ENCODE peak calls at places on chromosomes 12 and 14, in nine cellular contexts. G, O, M, C, R, P, A, D and U are unnamed samples. For H3K27me3, the result is how much of the 10 kb centered on the place peaks cover.

GRCh38 chr12:57148469-57149308 is 1.3 kb upstream of the LRP1-AS start:
- DNase-seq in R (no peak), C (peak), D (peak), O (no peak), M (no peak), A (no peak), P (no peak), G (no peak), U (no peak)

GRCh38 chr12:19689801-19690472 is 250.6 kb downstream of the AEBP2 start:
- DNase-seq in M (no peak), D (no peak), C (no peak), G (no peak), P (no peak), R (no peak), A (no peak), O (no peak), U (no peak)

GRCh38 chr14:51661504-51661903 is 9.8 kb downstream of the FRMD6 start:
- DNase-seq in P (no peak), R (no peak), D (no peak), A (no peak), G (no peak), C (no peak), O (no peak), M (no peak), U (no peak)

GRCh38 chr14:20848316-20848954 is 42.8 kb upstream of the RNASE3 start:
- DNase-seq in C (no peak), P (no peak), A (no peak), O (no peak), M (no peak), R (no peak), G (no peak), D (no peak), U (no peak)

GRCh38 chr14:96582641-96582980 is 80.4 kb downstream of the PAPOLA start:
- DNase-seq in O (no peak), G (no peak), P (no peak), C (no peak), D (no peak), M (no peak), R (peak), A (no peak), U (no peak)

GRCh38 chr12:28057856-28058615 is 85.5 kb upstream of the PTHLH start:
- DNase-seq in D (no peak), A (no peak), R (no peak), G (peak), O (no peak), M (no peak), C (no peak), P (no peak), U (no peak)

GRCh38 chr12:94714378-94714777 is 64.0 kb upstream of the TMCC3 start:
- DNase-seq in O (no peak), P (no peak), A (no peak), M (no peak), G (peak), D (no peak), C (no peak), R (no peak), U (no peak)

GRCh38 chr12:27549801-27550652 is 26.0 kb downstream of the PPFIBP1 start:
- DNase-seq in P (peak), A (no peak), C (peak), M (peak), O (peak), G (peak), D (peak), R (peak), U (no peak)

GRCh38 chr14:51294951-51295350 is 54.9 kb downstream of the TMX1 start:
- DNase-seq in D (no peak), M (no peak), R (no peak), O (no peak), C (no peak), G (no peak), A (no peak), P (no peak), U (no peak)

GRCh38 chr12:40435251-40435650 is 210.5 kb downstream of the LRRK2 start:
- DNase-seq in A (no peak), R (no peak), D (no peak), M (no peak), G (no peak), O (no peak), C (no peak), P (no peak), U (no peak)

GRCh38 chr12:30694971-30695326 is 720 bp downstream of the IPO8 start:
- DNase-seq in D (peak), M (peak), A (no peak), G (peak), P (no peak), R (no peak), C (peak), O (no peak), U (no peak)
- TF ChIP-seq CTCF in D (no peak), M (no peak), A (no peak), G (no peak), P (peak), R (no peak), C (no peak), O (no peak), U (no peak)

GRCh38 chr14:105137481-105138020 is 31.0 kb downstream of the JAG2 start:
- DNase-seq in D (no peak), O (no peak), A (no peak), M (no peak), C (peak), P (no peak), R (peak), G (no peak), U (no peak)
- H3K4me3 ChIP-seq in D (no peak), O (no peak), A (no peak), M (no peak), C (no peak), P (no peak), R (no peak), G (no peak), U (no peak)

DNA sequence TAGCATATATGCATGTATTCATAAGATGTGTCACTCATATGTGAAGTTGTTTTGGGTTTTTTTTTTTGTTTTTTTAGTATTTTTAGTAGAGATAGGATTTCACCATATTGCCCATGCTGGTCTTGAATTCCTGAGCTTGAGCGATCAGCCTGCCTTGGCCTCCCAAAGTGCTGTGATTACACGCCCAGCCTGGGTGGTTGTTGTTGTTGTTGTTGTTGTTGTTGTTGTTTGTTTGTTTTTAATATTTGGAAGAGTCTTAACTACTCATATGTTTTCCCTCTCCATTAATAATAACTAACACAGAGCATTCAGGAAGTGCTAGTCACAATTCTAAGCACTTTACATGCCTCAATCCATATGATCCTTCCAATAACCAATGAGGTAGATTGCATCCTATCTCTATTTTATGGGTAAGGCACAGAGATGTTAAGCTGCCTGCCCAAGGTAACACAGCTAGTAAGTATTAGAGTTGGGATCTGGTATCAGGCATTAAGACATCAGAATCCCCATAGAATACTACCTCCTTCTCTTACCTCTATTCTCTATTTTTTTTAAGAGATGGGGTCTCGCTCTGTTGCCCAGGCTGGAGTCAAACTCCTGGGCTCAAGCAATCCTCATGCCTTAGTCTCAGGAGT is 27.6 kb downstream of the SLC25A21 start:
- DNase-seq in D (no peak), A (no peak), M (no peak), O (no peak), C (no peak), P (no peak), R (no peak), G (no peak), U (no peak)
- H3K27me3 ChIP-seq in D (under half), A (under half), M (under half), O (under half), C (under half), P (under half), R (under half), G (under half), U (under half)

GRCh38 chr12:68977909-68978610 is 45.1 kb upstream of the CPM start:
- DNase-seq in C (no peak), P (no peak), R (no peak), D (no peak), A (no peak), O (no peak), G (no peak), M (no peak), U (no peak)
- TF ChIP-seq CTCF in C (no peak), P (no peak), R (no peak), D (no peak), A (no peak), O (no peak), G (no peak), M (no peak), U (no peak)

GRCh38 chr12:14567311-14568195 is at the start of gene PLBD1:
- DNase-seq in M (peak), P (no peak), G (peak), C (peak), O (no peak), R (peak), A (no peak), D (peak), U (peak)
- H3K4me3 ChIP-seq in M (peak), P (peak), G (peak), C (peak), O (peak), R (peak), A (no peak), D (peak), U (no peak)

DNA sequence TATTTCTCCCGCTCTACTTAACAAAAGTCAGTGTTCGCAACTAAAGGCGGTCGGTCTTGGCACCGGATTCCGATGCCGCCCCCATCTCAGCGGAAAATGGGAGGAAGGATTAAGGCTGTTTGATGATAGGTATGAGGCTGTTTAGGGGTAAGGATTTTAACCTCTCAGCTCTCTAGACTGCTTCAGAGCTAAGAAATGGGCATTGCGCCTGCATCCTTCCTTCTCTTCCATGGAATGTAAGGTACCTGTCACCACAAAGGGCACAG is 1.4 kb downstream of the COCH start:
- DNase-seq in G (no peak), C (no peak), O (no peak), M (peak), P (no peak), A (no peak), R (no peak), D (no peak), U (no peak)
- H3K27me3 ChIP-seq in G (under half), C (under half), O (under half), M (half or more), P (half or more), A (under half), R (under half), D (under half), U (under half)

GRCh38 chr14:21933681-21934080 is 260.1 kb upstream of the OR4E1 start:
- DNase-seq in M (peak), D (no peak), G (peak), O (no peak), R (no peak), P (no peak), C (no peak), A (no peak), U (no peak)
- TF ChIP-seq CTCF in M (peak), D (no peak), G (peak), O (no peak), R (no peak), P (no peak), C (peak), A (peak), U (no peak)

DNA sequence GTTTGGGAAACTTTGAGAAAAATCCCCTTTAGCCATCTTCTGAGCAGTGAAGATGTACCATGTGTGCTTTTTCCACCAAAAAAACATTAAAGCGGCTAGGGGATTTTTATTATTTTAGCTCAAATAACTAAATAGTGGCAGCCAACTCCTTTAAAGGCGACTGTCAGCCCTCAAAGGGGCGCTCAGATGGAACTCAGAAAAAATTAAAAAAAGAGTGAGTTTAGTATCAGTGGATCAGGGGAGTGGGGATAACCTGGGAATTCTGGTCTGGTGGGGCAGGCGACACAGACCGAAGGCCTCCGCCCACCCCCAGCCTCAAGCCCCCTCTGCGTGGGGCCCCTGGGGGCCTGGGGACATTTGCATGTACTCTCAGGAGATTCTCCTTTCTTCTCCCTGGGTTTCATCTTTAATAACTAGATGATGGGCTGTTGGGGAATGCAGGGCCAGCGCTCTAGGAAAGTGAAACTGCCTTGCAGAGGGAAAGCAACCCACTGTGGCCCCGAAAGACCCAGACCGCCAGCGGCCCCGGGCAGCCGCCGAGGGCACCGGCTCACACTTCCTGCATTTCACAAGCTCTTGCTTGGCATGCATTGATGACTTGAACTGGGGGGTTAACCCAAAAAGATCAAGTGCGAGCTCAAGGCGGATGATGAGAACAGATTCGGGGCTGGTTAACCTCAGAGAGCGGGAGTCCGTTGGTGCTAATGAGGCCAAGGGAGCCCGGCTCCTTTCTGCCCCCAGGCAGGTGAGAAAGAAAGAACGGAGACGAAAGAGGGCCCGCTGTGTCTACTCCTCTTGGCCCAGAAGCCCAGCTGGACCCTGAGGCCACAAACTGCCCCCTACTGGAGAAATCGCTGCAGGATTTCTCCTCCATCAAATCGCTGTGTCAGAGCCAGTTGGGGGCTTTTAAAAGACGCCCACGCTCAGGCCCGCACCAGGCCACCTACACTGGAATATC is 7.3 kb upstream of the BATF start:
- DNase-seq in P (no peak), M (peak), A (peak), R (no peak), D (no peak), G (peak), O (no peak), C (no peak), U (peak)
- H3K4me3 ChIP-seq in P (peak), M (no peak), A (peak), R (peak), D (no peak), G (peak), O (peak), C (peak), U (peak)

GRCh38 chr12:14605401-14605989 is 37.8 kb upstream of the PLBD1 start:
- DNase-seq in R (no peak), P (no peak), C (no peak), A (no peak), M (peak), G (no peak), D (no peak), O (no peak), U (no peak)

GRCh38 chr12:14607561-14607960 is 39.9 kb upstream of the PLBD1 start:
- DNase-seq in P (no peak), M (no peak), C (no peak), R (no peak), O (no peak), G (no peak), D (no peak), A (no peak), U (no peak)

GRCh38 chr12:14597480-14597879 is 29.8 kb upstream of the PLBD1 start:
- DNase-seq in D (no peak), C (no peak), A (no peak), M (no peak), G (no peak), O (no peak), P (no peak), R (no peak), U (no peak)

GRCh38 chr12:14602128-14602527 is 34.4 kb upstream of the PLBD1 start:
- DNase-seq in O (no peak), M (no peak), D (no peak), P (no peak), A (no peak), G (no peak), R (no peak), C (no peak), U (no peak)

DNA sequence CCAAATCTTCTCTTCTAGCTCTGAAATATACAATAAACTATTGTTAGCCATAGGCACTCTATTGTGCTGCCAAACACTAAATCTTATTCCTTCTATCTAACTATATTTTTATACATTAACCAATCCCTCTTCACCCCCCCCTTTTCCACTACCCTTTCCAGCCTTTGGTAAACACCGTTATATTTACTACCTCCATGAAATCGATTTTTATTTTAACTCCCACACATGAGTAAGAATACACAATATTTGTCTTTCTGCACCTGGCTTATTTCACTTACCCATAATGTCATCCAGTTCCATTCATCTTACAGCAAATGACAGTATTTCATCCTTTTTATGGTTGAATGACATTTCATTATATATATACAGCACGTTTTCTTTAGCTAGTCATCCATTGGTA is 34.0 kb upstream of the PLBD1 start:
- DNase-seq in R (no peak), O (no peak), G (no peak), M (no peak), A (no peak), D (no peak), C (no peak), P (no peak), U (no peak)
- H3K27me3 ChIP-seq in R (under half), O (under half), G (under half), M (under half), A (under half), D (under half), C (under half), P (under half), U (under half)